ENCODE peak calls at places on chromosome 6, in six cellular contexts. M, X, N, C, Q and R are unnamed samples.

GRCh38 chr6:81978230-81978629 is 225.7 kb upstream of the TENT5A start:
- DNase-seq in C (no peak), M (no peak), Q (no peak), N (no peak), X (no peak), R (no peak)

GRCh38 chr6:1584146-1584545 is 25.6 kb upstream of the FOXC1 start:
- DNase-seq in N (no peak), C (no peak), Q (no peak), M (no peak), X (no peak), R (no peak)

GRCh38 chr6:163756079-163756478 is 341.6 kb downstream of the QKI start:
- DNase-seq in Q (no peak), M (no peak), C (no peak), X (no peak), N (no peak), R (no peak)

GRCh38 chr6:166809721-166810120 is 146.6 kb downstream of the RNASET2 start:
- DNase-seq in M (no peak), X (no peak), N (no peak), C (no peak), Q (no peak), R (no peak)

GRCh38 chr6:134954272-134954990 is 4.5 kb upstream of the ALDH8A1 start:
- DNase-seq in Q (no peak), M (no peak), C (no peak), N (no peak), X (no peak), R (no peak)

GRCh38 chr6:96716221-96716620 is 121.1 kb downstream of the GPR63 start:
- DNase-seq in M (no peak), X (no peak), Q (peak; percentile 19), C (no peak), N (no peak), R (no peak)

GRCh38 chr6:80223743-80224212 is 117.3 kb downstream of the BCKDHB start:
- DNase-seq in Q (no peak), M (no peak), X (no peak), N (no peak), C (no peak), R (no peak)

GRCh38 chr6:158160932-158161539 is 7.0 kb downstream of the SERAC1 start:
- DNase-seq in X (no peak), Q (no peak), C (no peak), N (no peak), M (no peak), R (no peak)

GRCh38 chr6:116564921-116565872 is 6.1 kb upstream of the RWDD1 start:
- DNase-seq in X (no peak), N (peak; percentile 7), Q (no peak), M (no peak), C (no peak), R (peak; percentile 92)

GRCh38 chr6:42696526-42697267 is 25.7 kb downstream of the PRPH2 start:
- DNase-seq in M (no peak), C (no peak), X (no peak), N (no peak), Q (no peak), R (no peak)

GRCh38 chr6:64012351-64013060 is 376.9 kb downstream of the PHF3 start:
- DNase-seq in N (no peak), Q (peak; percentile 24), X (peak; percentile 34), M (peak; percentile 28), C (peak; percentile 71), R (no peak)

GRCh38 chr6:29516108-29516507 is 28.4 kb upstream of the MAS1L start:
- DNase-seq in M (no peak), C (peak; percentile 66), Q (no peak), N (no peak), X (no peak), R (no peak)

GRCh38 chr6:165117121-165117520 is 192.3 kb downstream of the C6orf118 start:
- DNase-seq in C (peak; percentile 80), M (no peak), N (no peak), X (no peak), Q (no peak), R (no peak)

GRCh38 chr6:140059947-140060346 is 685.5 kb upstream of the CITED2 start:
- DNase-seq in C (no peak), Q (no peak), M (no peak), N (no peak), X (no peak), R (no peak)

GRCh38 chr6:7542065-7542877 is 800 bp downstream of the DSP start:
- DNase-seq in N (no peak), Q (no peak), M (peak; percentile 40), X (no peak), C (peak; percentile 76), R (no peak)

GRCh38 chr6:32969685-32970412 is 1.5 kb downstream of the BRD2 start:
- DNase-seq in C (peak; percentile 96), X (no peak), Q (peak; percentile 93), N (peak; percentile 33), M (peak; percentile 68), R (peak; percentile 84)

GRCh38 chr6:116410945-116411623 is 40.3 kb downstream of the DSE start:
- DNase-seq in C (peak; percentile 58), M (no peak), X (no peak), Q (no peak), N (no peak), R (no peak)

GRCh38 chr6:2231438-2231837 is 14.0 kb downstream of the GMDS start:
- DNase-seq in Q (no peak), C (no peak), X (no peak), N (no peak), M (no peak), R (no peak)

GRCh38 chr6:85792278-85792677 is 149.6 kb upstream of the SYNCRIP start:
- DNase-seq in X (no peak), N (no peak), Q (no peak), C (no peak), M (no peak), R (no peak)

GRCh38 chr6:90790696-90791095 is 203.8 kb upstream of the MAP3K7 start:
- DNase-seq in C (peak; percentile 61), Q (no peak), M (no peak), X (no peak), N (no peak), R (no peak)

GRCh38 chr6:36139431-36139830 is 9.1 kb downstream of the MAPK13 start:
- DNase-seq in X (no peak), Q (peak; percentile 66), N (no peak), M (no peak), C (peak; percentile 78), R (no peak)

GRCh38 chr6:356828-357251 is 34.7 kb upstream of the IRF4 start:
- DNase-seq in X (no peak), Q (no peak), C (no peak), M (no peak), N (no peak), R (peak; percentile 93)

GRCh38 chr6:4599924-4600323 is 176.3 kb upstream of the CDYL start:
- DNase-seq in M (no peak), Q (no peak), X (no peak), C (peak; percentile 69), N (no peak), R (no peak)

GRCh38 chr6:17394192-17394611 is 807 bp downstream of the CAP2 start:
- DNase-seq in Q (peak; percentile 93), N (no peak), M (peak; percentile 29), C (peak; percentile 93), X (no peak), R (no peak)